ENCODE peak calls at places on chromosomes 13 and 19, in nine cellular contexts. Z is Ammon's horn, M is NCI-H2029, T is EH, K is activated B cell treated with CpG ODN at 0.5 μM for 24 hours, F is upper lobe of right lung, L is spleen, J is sigmoid colon, R is posterior cingulate gyrus. G is an unnamed sample.

GRCh38 chr13:66659291-66660012 is 570.7 kb downstream of the PCDH9 start:
- DNase-seq in J (no peak), Z (no peak), F (no peak), M (no peak), L (no peak), R (no peak), K (no peak), T (peak), G (no peak)

GRCh38 chr19:4233282-4233853 is 4.0 kb downstream of the EBI3 start:
- DNase-seq in F (peak), M (no peak), R (no peak), J (no peak), K (peak), L (peak), T (peak), Z (no peak), G (no peak)

GRCh38 chr13:111914241-111915103 is 152.5 kb upstream of the SOX1 start:
- DNase-seq in Z (no peak), R (no peak), T (no peak), J (peak), K (no peak), F (no peak), M (no peak), L (peak), G (no peak)

GRCh38 chr13:58476176-58476575 is 844.6 kb downstream of the PCDH17 start:
- DNase-seq in Z (no peak), T (no peak), F (no peak), R (no peak), M (no peak), K (no peak), J (no peak), L (no peak), G (no peak)

GRCh38 chr13:98847780-98848179 is 95.3 kb upstream of the SLC15A1 start:
- DNase-seq in J (no peak), M (no peak), K (no peak), F (no peak), L (no peak), T (no peak), Z (no peak), R (no peak), G (no peak)

GRCh38 chr19:3556978-3557460 is 367 bp downstream of the MFSD12 start:
- DNase-seq in J (peak), R (no peak), L (peak), F (peak), Z (no peak), T (peak), M (peak), K (peak), G (no peak)

GRCh38 chr19:13797870-13798269 is 2.6 kb downstream of the ZSWIM4 start:
- DNase-seq in K (no peak), Z (no peak), T (peak), F (no peak), R (no peak), M (no peak), L (no peak), J (no peak), G (no peak)

GRCh38 chr19:34355201-34355600 is 9.8 kb upstream of the GPI start:
- DNase-seq in R (no peak), F (no peak), M (no peak), Z (no peak), K (no peak), L (no peak), J (no peak), T (no peak), G (no peak)

GRCh38 chr13:60152114-60152513 is 11.6 kb downstream of the DIAPH3 start:
- DNase-seq in F (no peak), L (no peak), M (no peak), R (no peak), T (no peak), J (no peak), K (no peak), Z (no peak), G (no peak)

GRCh38 chr19:38490861-38491260 is 57.4 kb downstream of the RYR1 start:
- DNase-seq in Z (no peak), L (no peak), T (no peak), R (no peak), K (no peak), M (no peak), J (no peak), F (no peak), G (no peak)

GRCh38 chr13:45851171-45851889 is at the start of gene SIAH3:
- DNase-seq in J (no peak), L (no peak), Z (peak), M (no peak), T (no peak), K (no peak), F (no peak), R (peak), G (no peak)

GRCh38 chr19:57241181-57241580 is 749 bp downstream of the ZNF805 start:
- DNase-seq in R (no peak), Z (peak), M (no peak), L (no peak), T (peak), J (no peak), F (no peak), K (no peak), G (no peak)

GRCh38 chr19:38851622-38852230 is 1.9 kb upstream of the HNRNPL start:
- DNase-seq in Z (peak), F (peak), M (peak), R (peak), J (peak), T (peak), K (peak), L (peak), G (no peak)

GRCh38 chr13:111908391-111908790 is 158.6 kb upstream of the SOX1 start:
- DNase-seq in Z (no peak), R (no peak), M (no peak), L (peak), J (peak), F (no peak), K (no peak), T (no peak), G (no peak)

GRCh38 chr19:45074744-45075143 is 1.5 kb downstream of the ZNF296 start:
- DNase-seq in M (no peak), F (no peak), L (no peak), R (no peak), Z (no peak), K (no peak), J (no peak), T (no peak), G (no peak)

GRCh38 chr13:110305949-110306339 is 1.0 kb downstream of the COL4A1 start:
- DNase-seq in K (no peak), L (no peak), T (peak), R (no peak), J (peak), F (no peak), M (no peak), Z (no peak), G (no peak)

GRCh38 chr19:57056972-57057371 is 62.8 kb upstream of the USP29 start:
- DNase-seq in Z (no peak), R (no peak), L (no peak), J (peak), T (no peak), M (no peak), K (no peak), F (no peak), G (no peak)

GRCh38 chr13:83057119-83057518 is 825.2 kb downstream of the SLITRK1 start:
- DNase-seq in L (no peak), R (no peak), M (no peak), J (no peak), T (peak), F (no peak), K (no peak), Z (peak), G (no peak)

GRCh38 chr13:76522083-76522755 is 364.0 kb downstream of the KCTD12 start:
- DNase-seq in L (peak), F (no peak), R (no peak), J (no peak), Z (no peak), M (no peak), K (no peak), T (peak), G (no peak)

GRCh38 chr19:40178756-40179155 is 12.5 kb upstream of the MAP3K10 start:
- DNase-seq in R (no peak), L (no peak), K (no peak), J (no peak), Z (no peak), T (no peak), F (no peak), M (no peak), G (no peak)

GRCh38 chr13:39322836-39323585 is 280.0 kb downstream of the LHFPL6 start:
- DNase-seq in T (no peak), M (no peak), Z (peak), L (no peak), J (no peak), R (no peak), K (no peak), F (no peak), G (no peak)

GRCh38 chr13:20127563-20128458 is 33.0 kb downstream of the GJA3 start:
- DNase-seq in T (peak), L (peak), K (peak), Z (peak), M (no peak), R (peak), J (peak), F (peak), G (no peak)

GRCh38 chr13:26929971-26930730 is 169.6 kb upstream of the GPR12 start:
- DNase-seq in R (peak), T (peak), Z (peak), M (peak), L (peak), J (peak), K (peak), F (peak), G (no peak)

GRCh38 chr19:16899566-16900075 is 10.8 kb downstream of the F2RL3 start:
- DNase-seq in R (no peak), T (peak), L (peak), M (peak), K (no peak), F (no peak), J (no peak), Z (no peak), G (no peak)

GRCh38 chr19:3059653-3060052 is 2.6 kb downstream of the TLE5 start:
- DNase-seq in F (no peak), R (no peak), K (no peak), L (no peak), T (no peak), M (no peak), Z (no peak), J (no peak), G (no peak)

GRCh38 chr13:99322297-99323103 is 15.3 kb upstream of the GPR183 start:
- DNase-seq in J (no peak), Z (no peak), L (no peak), R (no peak), F (no peak), M (no peak), K (no peak), T (peak), G (no peak)

GRCh38 chr13:50149932-50150331 is 134.7 kb downstream of the KCNRG start:
- DNase-seq in L (no peak), R (no peak), K (no peak), F (no peak), Z (no peak), T (no peak), J (no peak), M (peak), G (no peak)

GRCh38 chr13:110108348-110109139 is 198.4 kb downstream of the COL4A1 start:
- DNase-seq in F (peak), M (peak), T (peak), J (peak), R (peak), K (no peak), Z (peak), L (no peak), G (no peak)

GRCh38 chr13:85148009-85148408 is 651.2 kb downstream of the SLITRK6 start:
- DNase-seq in F (no peak), M (no peak), R (no peak), T (no peak), Z (peak), J (no peak), L (no peak), K (no peak), G (no peak)

GRCh38 chr13:114143806-114144605 is 11.6 kb upstream of the RASA3 start:
- DNase-seq in M (no peak), J (peak), F (peak), K (peak), R (no peak), T (no peak), Z (no peak), L (peak), G (peak)

GRCh38 chr13:37715606-37716015 is 117.0 kb upstream of the POSTN start:
- DNase-seq in F (no peak), L (no peak), K (no peak), R (no peak), M (no peak), Z (no peak), T (peak), J (no peak), G (no peak)

GRCh38 chr13:88068975-88069374 is 397.8 kb downstream of the SLITRK5 start:
- DNase-seq in L (peak), R (no peak), F (peak), M (no peak), J (peak), K (no peak), T (no peak), Z (no peak), G (no peak)

GRCh38 chr19:51002542-51003311 is 1.3 kb upstream of the KLK8 start:
- DNase-seq in L (peak), J (peak), M (peak), R (no peak), Z (no peak), F (no peak), K (no peak), T (no peak), G (no peak)

GRCh38 chr13:106533940-106534843 is 1.3 kb downstream of the EFNB2 start:
- DNase-seq in T (peak), K (peak), J (peak), M (peak), L (peak), Z (peak), R (peak), F (peak), G (peak)

GRCh38 chr13:110486061-110486780 is 75.3 kb downstream of the RAB20 start:
- DNase-seq in M (no peak), K (no peak), F (no peak), J (no peak), L (no peak), T (no peak), R (no peak), Z (no peak), G (peak)

GRCh38 chr13:106424805-106425204 is 110.7 kb downstream of the EFNB2 start:
- DNase-seq in L (no peak), M (no peak), K (no peak), J (no peak), F (no peak), T (peak), R (no peak), Z (no peak), G (no peak)

GRCh38 chr13:52449323-52450011 is 967 bp downstream of the VPS36 start:
- DNase-seq in K (no peak), F (no peak), J (no peak), M (no peak), T (no peak), R (no peak), Z (no peak), L (no peak), G (no peak)

GRCh38 chr13:38340624-38341023 is 9.0 kb upstream of the UFM1 start:
- DNase-seq in Z (no peak), K (no peak), L (no peak), J (no peak), R (no peak), T (no peak), F (no peak), M (no peak), G (no peak)

G was measured in chondrocyte.